ENCODE peak calls at places on chromosome 21, in four cellular contexts. E is tibial artery, I is tibial nerve, W is NB4. Q is an unnamed sample.
A peak's percentile ranks its signal among the peaks of the same experiment; 100 is the strongest.

GRCh38 chr21:28207776-28208175 is 784.9 kb downstream of the LTN1 start:
- DNase-seq in E (no peak), I (no peak), W (no peak), Q (peak; percentile 42)

GRCh38 chr21:20822559-20823133 is 175.6 kb upstream of the NCAM2 start:
- DNase-seq in E (no peak), I (no peak), W (no peak), Q (peak; percentile 50)

GRCh38 chr21:44955803-44956175 is 16.0 kb downstream of the SLX9 start:
- DNase-seq in E (no peak), I (no peak), W (no peak), Q (no peak)

GRCh38 chr21:21232320-21232719 is 234.1 kb downstream of the NCAM2 start:
- DNase-seq in E (no peak), I (no peak), W (peak; percentile 36), Q (peak; percentile 88)

GRCh38 chr21:45286671-45287437 is 841 bp downstream of the POFUT2 start:
- DNase-seq in E (peak; percentile 21), I (peak; percentile 12), W (no peak), Q (no peak)

GRCh38 chr21:31278511-31279155 is 65.4 kb downstream of the TIAM1 start:
- DNase-seq in E (no peak), I (no peak), W (no peak), Q (peak; percentile 40)

GRCh38 chr21:14977814-14978213 is 87.0 kb downstream of the NRIP1 start:
- DNase-seq in E (no peak), I (no peak), W (no peak), Q (no peak)

GRCh38 chr21:17900990-17901385 is 81.8 kb upstream of the C21orf91 start:
- DNase-seq in E (no peak), I (no peak), W (no peak), Q (no peak)

GRCh38 chr21:21806711-21807597 is 808.7 kb downstream of the NCAM2 start:
- DNase-seq in E (no peak), I (no peak), W (no peak), Q (no peak)

GRCh38 chr21:29181799-29182470 is 51.5 kb downstream of the MAP3K7CL start:
- DNase-seq in E (no peak), I (no peak), W (no peak), Q (peak; percentile 96)

GRCh38 chr21:32329331-32329730 is 30.7 kb downstream of the MRAP start:
- DNase-seq in E (peak; percentile 34), I (no peak), W (no peak), Q (no peak)

GRCh38 chr21:16193758-16194606 is 464.2 kb downstream of the USP25 start:
- DNase-seq in E (peak; percentile 77), I (peak; percentile 36), W (peak; percentile 80), Q (peak; percentile 93)
- TF ChIP-seq CTCF in E (peak; percentile 33), I (peak; percentile 52), W (no peak), Q (peak; percentile 64)

DNA sequence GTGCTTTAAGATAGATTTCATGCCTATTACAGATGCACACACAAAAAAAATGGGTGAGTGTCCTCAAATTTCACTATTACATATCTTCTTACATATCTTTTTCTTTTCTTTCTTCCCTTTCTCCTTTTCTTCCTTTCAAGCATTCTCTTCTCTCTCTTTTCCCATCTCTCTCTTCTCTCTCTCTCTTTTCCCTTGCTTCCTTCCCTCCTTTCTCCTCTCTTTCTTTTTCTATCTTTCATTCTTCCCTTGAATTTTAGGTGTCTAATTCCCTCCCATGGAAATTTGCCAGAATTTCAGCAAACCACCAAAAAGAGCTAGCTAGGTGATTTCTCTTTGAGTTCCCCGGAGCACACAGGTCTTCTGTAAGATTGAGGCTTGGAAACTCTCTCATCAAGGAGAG is 395.3 kb upstream of the RUNX1 start:
- DNase-seq in E (no peak), I (no peak), W (no peak), Q (no peak)
- H3K4me3 ChIP-seq in E (no peak overlapping the region), I (no peak overlapping the region), W (no peak overlapping the region), Q (no peak overlapping the region)

DNA sequence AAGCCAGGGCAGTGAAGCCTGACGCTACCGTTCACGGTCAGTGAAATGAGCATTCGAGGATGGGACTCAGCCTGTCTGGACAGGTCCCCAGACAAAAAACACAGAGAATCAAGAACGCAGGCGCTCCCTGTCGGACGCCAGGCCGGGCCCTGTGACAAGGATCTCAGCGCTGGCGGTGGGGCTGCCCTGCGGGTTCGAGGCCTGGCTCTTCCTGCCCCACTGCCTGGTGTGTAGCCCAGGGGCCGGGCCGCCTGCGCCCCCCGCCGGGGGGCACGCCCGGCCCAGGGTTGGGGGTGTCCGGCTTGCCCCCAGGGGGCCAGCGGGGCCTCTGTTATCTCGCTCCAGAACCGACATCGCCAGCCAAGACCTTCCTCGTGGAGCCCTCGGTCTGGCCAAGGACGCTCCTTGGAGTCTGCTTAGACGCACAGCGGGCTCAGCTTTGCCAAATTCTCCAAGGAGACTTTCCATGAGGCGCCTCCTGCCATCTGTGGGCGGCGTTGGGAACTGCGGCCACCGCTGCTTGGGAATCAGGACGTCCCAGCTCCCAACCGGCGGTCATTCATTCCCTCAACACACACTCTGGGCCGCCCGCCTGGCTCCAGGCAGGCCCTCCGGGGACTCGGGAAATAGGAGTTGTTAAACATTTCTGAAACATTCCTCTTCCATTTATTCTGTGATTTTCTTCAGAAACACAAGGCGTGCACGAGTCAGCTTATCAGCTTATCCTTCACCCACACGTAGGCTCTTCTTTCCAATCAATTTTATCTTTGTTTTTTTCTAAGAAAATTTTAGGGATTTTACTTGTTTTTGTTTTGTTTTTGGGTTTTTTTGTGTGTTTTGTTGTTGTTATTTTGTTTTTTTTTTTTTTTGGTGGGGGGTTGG is 11.3 kb upstream of the RIPK4 start:
- DNase-seq in E (peak; percentile 92), I (peak; percentile 81), W (peak; percentile 52), Q (peak; percentile 86)
- TF ChIP-seq CTCF in E (peak; percentile 96), I (peak; percentile 95), W (peak; percentile 64), Q (peak; percentile 91)

GRCh38 chr21:25801217-25802015 is 66.6 kb downstream of the GABPA start:
- DNase-seq in E (peak; percentile 72), I (peak; percentile 49), W (peak; percentile 88), Q (peak; percentile 91)
- H3K4me3 ChIP-seq in E (no peak overlapping the region), I (no peak overlapping the region), W (no peak overlapping the region), Q (no peak overlapping the region)

DNA sequence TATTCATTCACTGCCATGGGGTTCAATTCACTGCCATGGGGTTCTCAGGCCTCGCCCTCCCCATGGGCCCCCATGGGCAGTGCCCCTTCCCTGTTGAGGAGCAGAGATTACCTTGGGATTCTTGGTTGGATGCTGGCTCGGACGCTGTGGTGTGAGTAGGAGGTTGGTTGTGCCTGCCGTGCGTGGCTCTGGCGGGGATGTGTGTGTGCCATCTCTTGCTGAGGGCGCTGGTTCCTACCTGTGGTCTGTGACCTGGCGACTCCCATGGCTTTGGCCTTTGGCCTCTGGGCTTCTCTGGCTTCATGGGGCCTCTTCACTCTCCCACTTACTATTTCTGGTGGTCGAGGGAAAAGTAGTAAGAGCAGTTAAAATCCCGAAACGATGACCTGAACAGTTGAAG is 42.1 kb downstream of the PCNT start:
- DNase-seq in E (no peak), I (no peak), W (no peak), Q (no peak)
- TF ChIP-seq CTCF in E (no peak), I (no peak), W (no peak), Q (no peak)

Q was measured in choroid plexus epithelial cell.